ENCODE peak calls at places on chromosomes 12 and 14, in seven cellular contexts. B is trophoblast cell; E is CD4-positive, alpha-beta memory T cell; H is HAP-1; J is GM23338; L is colonic mucosa; S is transverse colon. O is an unnamed sample. For H3K27me3 and H3K4me1, the result is how much of the 10 kb centered on the place peaks cover.

GRCh38 chr12:73612571-73612970 is 925.1 kb upstream of the ATXN7L3B start:
- DNase-seq in B (peak), E (no peak), H (no peak), J (no peak), L (no peak), S (no peak), O (no peak)

GRCh38 chr14:77111021-77111420 is 13.0 kb downstream of the CIPC start:
- DNase-seq in B (peak), E (no peak), H (no peak), J (peak), L (no peak), S (no peak), O (no peak)

GRCh38 chr12:56996793-56997545 is 9.4 kb downstream of the ZBTB39 start:
- DNase-seq in B (no peak), E (no peak), H (no peak), J (no peak), L (peak), S (no peak), O (no peak)

GRCh38 chr12:13251496-13251895 is 55.0 kb downstream of the EMP1 start:
- DNase-seq in B (no peak), E (no peak), H (no peak), J (no peak), L (peak), S (peak), O (no peak)

GRCh38 chr12:26017484-26018211 is 59.2 kb downstream of the RASSF8 start:
- DNase-seq in B (peak), E (no peak), H (peak), J (peak), L (peak), S (no peak), O (no peak)

GRCh38 chr12:3145036-3145435 is 67.9 kb downstream of the TSPAN9 start:
- DNase-seq in B (no peak), E (no peak), H (no peak), J (no peak), L (no peak), S (no peak), O (no peak)

GRCh38 chr14:31170411-31170810 is 37.2 kb downstream of the HECTD1 start:
- DNase-seq in B (no peak), E (no peak), H (no peak), J (no peak), L (no peak), S (no peak), O (no peak)

GRCh38 chr12:110756611-110757010 is 13.9 kb upstream of the PPP1CC start:
- DNase-seq in B (no peak), E (no peak), H (no peak), J (no peak), L (no peak), S (no peak), O (no peak)

GRCh38 chr12:104710940-104711725 is 247.0 kb downstream of the SLC41A2 start:
- DNase-seq in B (no peak), E (no peak), H (no peak), J (no peak), L (no peak), S (no peak), O (no peak)

GRCh38 chr12:112294793-112295192 is 87.4 kb downstream of the HECTD4 start:
- DNase-seq in B (peak), E (no peak), H (no peak), J (no peak), L (no peak), S (no peak), O (no peak)

GRCh38 chr14:56150645-56151345 is 32.6 kb downstream of the PELI2 start:
- DNase-seq in B (no peak), E (no peak), H (no peak), J (no peak), L (no peak), S (no peak), O (no peak)

GRCh38 chr12:121786441-121786825 is 7.1 kb downstream of the RHOF start:
- DNase-seq in B (peak), E (peak), H (no peak), J (no peak), L (peak), S (peak), O (no peak)

GRCh38 chr12:111788178-111788654 is 21.5 kb downstream of the ALDH2 start:
- DNase-seq in B (peak), E (no peak), H (peak), J (peak), L (no peak), S (no peak), O (no peak)

GRCh38 chr14:60720391-60720790 is 3.8 kb downstream of the SIX4 start:
- DNase-seq in B (no peak), E (no peak), H (no peak), J (no peak), L (no peak), S (no peak), O (no peak)

DNA sequence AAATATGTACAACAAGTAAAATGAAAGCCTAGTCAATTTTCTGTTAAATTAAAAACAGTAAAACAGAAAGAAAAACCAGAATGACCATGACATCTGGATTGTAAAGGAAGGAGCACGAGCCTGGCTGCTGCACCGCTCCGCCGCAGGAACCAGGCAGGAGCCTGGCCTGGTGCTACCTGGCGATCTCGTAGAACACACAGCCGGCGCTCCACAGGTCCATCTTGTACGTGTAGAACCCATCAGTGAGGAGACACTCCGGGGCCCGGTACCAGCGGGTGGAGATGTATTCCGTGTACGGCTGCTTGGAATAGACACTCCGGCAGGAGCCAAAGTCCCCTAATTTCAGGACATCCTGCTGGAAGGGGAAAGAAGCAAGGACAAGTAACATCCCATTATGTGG is 54.3 kb downstream of the MOK start:
- DNase-seq in B (no peak), E (no peak), H (no peak), J (no peak), L (no peak), S (no peak), O (no peak)
- H3K4me3 ChIP-seq in B (no peak), E (no peak), H (no peak), J (no peak), L (no peak), S (no peak), O (no peak)

GRCh38 chr14:99381688-99382060 is 99.0 kb downstream of the SETD3 start:
- DNase-seq in B (no peak), E (no peak), H (no peak), J (no peak), L (no peak), S (no peak), O (no peak)
- H3K27me3 ChIP-seq in B (under half), E (under half), H (under half), J (under half), L (under half), S (half or more), O (under half)

GRCh38 chr14:89259951-89260350 is 157.1 kb downstream of the FOXN3 start:
- DNase-seq in B (no peak), E (no peak), H (no peak), J (no peak), L (no peak), S (no peak), O (no peak)

GRCh38 chr14:89264196-89264800 is 152.7 kb downstream of the FOXN3 start:
- DNase-seq in B (no peak), E (no peak), H (no peak), J (no peak), L (no peak), S (no peak), O (no peak)

GRCh38 chr14:89262041-89262440 is 155.0 kb downstream of the FOXN3 start:
- DNase-seq in B (no peak), E (no peak), H (no peak), J (no peak), L (no peak), S (no peak), O (no peak)

GRCh38 chr14:89258728-89259273 is 158.2 kb downstream of the FOXN3 start:
- DNase-seq in B (no peak), E (no peak), H (no peak), J (no peak), L (no peak), S (no peak), O (no peak)

DNA sequence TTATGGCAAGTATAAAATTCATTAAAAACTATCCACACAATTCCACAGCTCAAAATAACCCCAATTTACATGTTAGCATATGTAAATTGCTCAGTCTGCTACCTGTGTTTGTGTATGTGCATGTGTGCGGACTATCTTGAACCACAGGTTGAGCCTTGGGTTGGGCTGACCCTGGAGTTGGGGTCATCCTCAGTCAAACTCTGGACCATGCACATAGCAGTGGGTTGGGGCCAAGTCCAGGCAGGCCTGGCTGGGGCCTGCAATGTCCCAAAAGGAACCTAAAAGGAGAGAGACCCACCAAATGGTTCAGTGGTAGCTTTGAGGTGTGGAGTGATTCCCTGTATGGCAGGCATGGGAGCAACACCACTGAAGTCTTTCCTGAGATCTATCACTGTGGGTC is 156.1 kb downstream of the FOXN3 start:
- DNase-seq in B (no peak), E (no peak), H (no peak), J (no peak), L (no peak), S (no peak), O (no peak)
- H3K4me1 ChIP-seq in B (under half), E (under half), H (under half), J (under half), L (under half), S (under half), O (under half)

GRCh38 chr14:58109761-58110160 is 42.3 kb downstream of the ARMH4 start:
- DNase-seq in B (no peak), E (no peak), H (no peak), J (no peak), L (no peak), S (no peak), O (no peak)
- H3K4me3 ChIP-seq in B (no peak), E (no peak), H (no peak), J (no peak), L (no peak), S (no peak), O (no peak)

DNA sequence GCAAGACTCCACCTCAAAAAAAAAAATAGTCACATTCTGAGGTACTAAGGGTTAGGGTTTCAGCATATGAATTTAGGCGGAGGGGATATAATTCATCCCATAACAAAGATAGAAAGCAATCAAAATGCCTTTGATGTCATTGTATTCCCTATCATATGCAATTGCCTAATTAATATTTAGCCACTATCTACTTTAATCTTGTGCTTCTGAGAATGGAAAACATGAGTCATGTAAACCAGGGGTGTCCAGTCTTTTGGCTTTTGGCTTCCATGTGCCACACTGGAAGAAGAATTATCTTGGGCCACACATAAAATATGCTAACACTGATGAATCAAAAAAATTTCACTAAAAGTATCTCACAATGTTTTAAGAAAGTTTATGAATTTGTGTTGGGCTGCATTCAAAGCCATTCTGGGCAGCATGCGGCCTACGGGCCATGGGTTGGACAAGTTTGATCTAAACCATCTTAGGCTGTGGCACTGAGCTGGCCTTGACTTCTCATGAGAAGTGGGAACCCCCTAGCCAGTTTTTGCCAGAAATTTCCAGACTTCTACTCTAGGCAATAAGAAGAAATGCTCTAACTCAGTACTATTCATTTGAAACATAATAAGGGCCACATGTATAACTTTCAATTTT is 219.8 kb downstream of the PTPRO start:
- DNase-seq in B (no peak), E (no peak), H (no peak), J (no peak), L (no peak), S (no peak), O (peak)
- H3K27me3 ChIP-seq in B (under half), E (under half), H (under half), J (under half), L (under half), S (under half), O (under half)

GRCh38 chr14:105338392-105338791 is 23.8 kb downstream of the PACS2 start:
- DNase-seq in B (no peak), E (no peak), H (no peak), J (no peak), L (no peak), S (no peak), O (no peak)
- H3K4me1 ChIP-seq in B (under half), E (under half), H (under half), J (under half), L (under half), S (under half), O (under half)

GRCh38 chr12:96906498-96906848 is 584 bp upstream of the NEDD1 start:
- DNase-seq in B (no peak), E (no peak), H (no peak), J (peak), L (no peak), S (no peak), O (no peak)
- H3K4me3 ChIP-seq in B (no peak), E (peak), H (peak), J (peak), L (peak), S (peak), O (peak)

GRCh38 chr14:93160353-93160801 is 24.3 kb downstream of the MOAP1 start:
- DNase-seq in B (peak), E (no peak), H (no peak), J (peak), L (no peak), S (no peak), O (no peak)
- H3K27me3 ChIP-seq in B (under half), E (under half), H (under half), J (under half), L (under half), S (under half), O (under half)